ENCODE peak calls at places on chromosomes 16 and 17, in four cellular contexts. A, S, I and J are unnamed samples.

GRCh38 chr17:35295686-35296085 is 52.8 kb downstream of the SLFN5 start:
- DNase-seq in A (no peak), S (no peak), I (no peak), J (no peak)

GRCh38 chr16:31875112-31875803 is 1.7 kb downstream of the ZNF267 start:
- DNase-seq in A (no peak), S (peak), I (no peak), J (peak)

GRCh38 chr17:43766413-43767052 is 7.9 kb upstream of the SOST start:
- DNase-seq in A (no peak), S (peak), I (peak), J (peak)

GRCh38 chr17:65294184-65294719 is 157.1 kb downstream of the RGS9 start:
- DNase-seq in A (no peak), S (peak), I (peak), J (peak)

GRCh38 chr17:40550608-40551007 is 14.7 kb downstream of the CCR7 start:
- DNase-seq in A (no peak), S (peak), I (no peak), J (peak)

GRCh38 chr16:8572919-8573724 is 17.2 kb downstream of the TMEM114 start:
- DNase-seq in A (no peak), S (peak), I (peak), J (peak)

GRCh38 chr16:25024900-25025299 is 9.7 kb upstream of the ARHGAP17 start:
- DNase-seq in A (no peak), S (no peak), I (no peak), J (no peak)

GRCh38 chr17:47957591-47958490 is at the start of gene PRR15L:
- DNase-seq in A (no peak), S (no peak), I (no peak), J (no peak)

GRCh38 chr17:11627301-11627700 is 29.0 kb downstream of the DNAH9 start:
- DNase-seq in A (no peak), S (no peak), I (no peak), J (no peak)

GRCh38 chr16:67884684-67885083 is at the start of gene NRN1L:
- DNase-seq in A (peak), S (no peak), I (peak), J (peak)

GRCh38 chr17:29590979-29591736 is 1.7 kb upstream of the GIT1 start:
- DNase-seq in A (no peak), S (peak), I (peak), J (peak)

GRCh38 chr17:38352245-38353083 is 820 bp downstream of the SOCS7 start:
- DNase-seq in A (no peak), S (peak), I (peak), J (peak)

GRCh38 chr16:66858740-66859396 is 14.7 kb downstream of the CA7 start:
- DNase-seq in A (no peak), S (no peak), I (no peak), J (peak)

GRCh38 chr17:63039342-63039741 is 73.3 kb downstream of the TANC2 start:
- DNase-seq in A (no peak), S (no peak), I (no peak), J (no peak)

GRCh38 chr17:18953231-18953728 is 1.3 kb downstream of the SLC5A10 start:
- DNase-seq in A (no peak), S (no peak), I (no peak), J (no peak)

GRCh38 chr17:81164464-81165245 is 652 bp upstream of the PVALEF start:
- DNase-seq in A (no peak), S (no peak), I (no peak), J (no peak)

GRCh38 chr17:48241131-48241591 is 133.6 kb downstream of the SNX11 start:
- DNase-seq in A (no peak), S (peak), I (peak), J (peak)

GRCh38 chr16:1772362-1772907 is at the start of gene EME2:
- DNase-seq in A (no peak), S (peak), I (peak), J (peak)

GRCh38 chr16:71504901-71505300 is 15.8 kb upstream of the ZNF19 start:
- DNase-seq in A (no peak), S (no peak), I (no peak), J (no peak)

GRCh38 chr17:11304568-11304967 is 63.6 kb downstream of the SHISA6 start:
- DNase-seq in A (no peak), S (no peak), I (no peak), J (no peak)

GRCh38 chr16:57061084-57061905 is 31.1 kb upstream of the CPNE2 start:
- DNase-seq in A (peak), S (no peak), I (no peak), J (peak)

GRCh38 chr16:67529639-67530012 is 997 bp downstream of the RIPOR1 start:
- DNase-seq in A (no peak), S (no peak), I (no peak), J (no peak)

GRCh38 chr17:47948706-47949196 is 7.4 kb downstream of the PNPO start:
- DNase-seq in A (no peak), S (no peak), I (no peak), J (no peak)

GRCh38 chr16:50740747-50741146 is 1.1 kb upstream of the CYLD start:
- DNase-seq in A (no peak), S (no peak), I (no peak), J (no peak)

GRCh38 chr16:85007815-85008214 is 3.5 kb downstream of the ZDHHC7 start:
- DNase-seq in A (no peak), S (no peak), I (no peak), J (no peak)

GRCh38 chr17:74814453-74814852 is 38.3 kb upstream of the NAT9 start:
- DNase-seq in A (no peak), S (peak), I (no peak), J (no peak)

GRCh38 chr17:68080411-68081150 is 45.0 kb downstream of the KPNA2 start:
- DNase-seq in A (no peak), S (no peak), I (no peak), J (no peak)

GRCh38 chr17:50967795-50968194 is 101.6 kb upstream of the TOB1 start:
- DNase-seq in A (no peak), S (no peak), I (no peak), J (no peak)

GRCh38 chr17:48429156-48429555 is 858 bp downstream of the SKAP1 start:
- DNase-seq in A (no peak), S (peak), I (no peak), J (no peak)

GRCh38 chr16:7367309-7367708 is 34.7 kb downstream of the RBFOX1 start:
- DNase-seq in A (no peak), S (no peak), I (no peak), J (no peak)

GRCh38 chr17:17818088-17818526 is 18.7 kb downstream of the SREBF1 start:
- DNase-seq in A (no peak), S (no peak), I (no peak), J (peak)

GRCh38 chr17:151886-152859 is 14.8 kb downstream of the SCGB1C2 start:
- DNase-seq in A (no peak), S (no peak), I (no peak), J (peak)

GRCh38 chr16:57358527-57359095 is at the start of gene CCL22:
- DNase-seq in A (no peak), S (peak), I (no peak), J (no peak)

GRCh38 chr17:49944451-49944850 is 24.5 kb upstream of the DLX4 start:
- DNase-seq in A (no peak), S (no peak), I (peak), J (no peak)

GRCh38 chr17:65546579-65546978 is 14.9 kb downstream of the AXIN2 start:
- DNase-seq in A (no peak), S (no peak), I (no peak), J (no peak)

GRCh38 chr17:32259596-32259995 is 6.0 kb upstream of the RHBDL3 start:
- DNase-seq in A (no peak), S (no peak), I (no peak), J (peak)

GRCh38 chr16:81625544-81626152 is 153.4 kb upstream of the PLCG2 start:
- DNase-seq in A (no peak), S (peak), I (no peak), J (peak)

GRCh38 chr17:48571024-48571818 is 6.9 kb downstream of the HOXB4 start:
- DNase-seq in A (no peak), S (no peak), I (peak), J (no peak)